ENCODE peak calls at places on chromosome X, in nine cellular contexts. One of them, this sample, is unnamed.
A peak's percentile ranks its signal among the peaks of the same experiment; 100 is the strongest.

GRCh38 chrX:153722704-153723350 is 1.4 kb downstream of the BCAP31 start:
- DNase-seq in G401: no peak
- DNase-seq in activated naive CD8-positive, alpha-beta T cell treated with anti-CD3 and anti-CD28 coated beads for 36 hours: no peak
- DNase-seq in HCEC 1CT: no peak
- DNase-seq in activated B cell treated with CpG ODN at 0.5 μM for 24 hours: no peak
- DNase-seq in AG10803: no peak
- DNase-seq in DMS 273 treated with DMSO at 0.1 percent for 48 hours: no peak
- DNase-seq in islet precursor cell: no peak
- DNase-seq in GM10248: no peak
- DNase-seq in this sample: no peak

GRCh38 chrX:105696870-105697269 is 125.5 kb upstream of the NRK start:
- DNase-seq in DMS 273 treated with DMSO at 0.1 percent for 48 hours: no peak
- DNase-seq in G401: no peak
- DNase-seq in HCEC 1CT: no peak
- DNase-seq in islet precursor cell: no peak
- DNase-seq in AG10803: no peak
- DNase-seq in GM10248: no peak
- DNase-seq in activated naive CD8-positive, alpha-beta T cell treated with anti-CD3 and anti-CD28 coated beads for 36 hours: no peak
- DNase-seq in activated B cell treated with CpG ODN at 0.5 μM for 24 hours: no peak
- DNase-seq in this sample: no peak

GRCh38 chrX:38895775-38896174 is 94.5 kb downstream of the MID1IP1 start:
- DNase-seq in AG10803: no peak
- DNase-seq in activated B cell treated with CpG ODN at 0.5 μM for 24 hours: no peak
- DNase-seq in GM10248: no peak
- DNase-seq in G401: no peak
- DNase-seq in HCEC 1CT: no peak
- DNase-seq in DMS 273 treated with DMSO at 0.1 percent for 48 hours: no peak
- DNase-seq in activated naive CD8-positive, alpha-beta T cell treated with anti-CD3 and anti-CD28 coated beads for 36 hours: no peak
- DNase-seq in islet precursor cell: no peak
- DNase-seq in this sample: no peak

GRCh38 chrX:138890491-138890890 is 179.0 kb upstream of the FGF13 start:
- DNase-seq in DMS 273 treated with DMSO at 0.1 percent for 48 hours: no peak
- DNase-seq in AG10803: peak; percentile 59
- DNase-seq in islet precursor cell: no peak
- DNase-seq in activated B cell treated with CpG ODN at 0.5 μM for 24 hours: no peak
- DNase-seq in G401: no peak
- DNase-seq in HCEC 1CT: peak; percentile 23
- DNase-seq in activated naive CD8-positive, alpha-beta T cell treated with anti-CD3 and anti-CD28 coated beads for 36 hours: no peak
- DNase-seq in GM10248: no peak
- DNase-seq in this sample: no peak

GRCh38 chrX:9926002-9926401 is 41.2 kb upstream of the CLDN34 start:
- DNase-seq in HCEC 1CT: no peak
- DNase-seq in AG10803: no peak
- DNase-seq in activated B cell treated with CpG ODN at 0.5 μM for 24 hours: no peak
- DNase-seq in activated naive CD8-positive, alpha-beta T cell treated with anti-CD3 and anti-CD28 coated beads for 36 hours: no peak
- DNase-seq in GM10248: no peak
- DNase-seq in G401: no peak
- DNase-seq in islet precursor cell: no peak
- DNase-seq in DMS 273 treated with DMSO at 0.1 percent for 48 hours: no peak
- DNase-seq in this sample: no peak

GRCh38 chrX:4253092-4253491 is 539.6 kb upstream of the PRKX start:
- DNase-seq in AG10803: no peak
- DNase-seq in DMS 273 treated with DMSO at 0.1 percent for 48 hours: no peak
- DNase-seq in activated B cell treated with CpG ODN at 0.5 μM for 24 hours: no peak
- DNase-seq in HCEC 1CT: no peak
- DNase-seq in islet precursor cell: no peak
- DNase-seq in GM10248: no peak
- DNase-seq in activated naive CD8-positive, alpha-beta T cell treated with anti-CD3 and anti-CD28 coated beads for 36 hours: no peak
- DNase-seq in G401: no peak
- DNase-seq in this sample: no peak

GRCh38 chrX:32530802-32531403 is 680.4 kb downstream of the DMD start:
- DNase-seq in activated B cell treated with CpG ODN at 0.5 μM for 24 hours: no peak
- DNase-seq in GM10248: peak; percentile 12
- DNase-seq in activated naive CD8-positive, alpha-beta T cell treated with anti-CD3 and anti-CD28 coated beads for 36 hours: no peak
- DNase-seq in AG10803: peak; percentile 14
- DNase-seq in G401: peak; percentile 43
- DNase-seq in islet precursor cell: no peak
- DNase-seq in DMS 273 treated with DMSO at 0.1 percent for 48 hours: peak; percentile 10
- DNase-seq in HCEC 1CT: peak; percentile 32
- DNase-seq in this sample: peak; percentile 0

GRCh38 chrX:110041980-110042379 is 39.1 kb downstream of the TMEM164 start:
- DNase-seq in G401: no peak
- DNase-seq in GM10248: no peak
- DNase-seq in islet precursor cell: no peak
- DNase-seq in DMS 273 treated with DMSO at 0.1 percent for 48 hours: no peak
- DNase-seq in activated naive CD8-positive, alpha-beta T cell treated with anti-CD3 and anti-CD28 coated beads for 36 hours: no peak
- DNase-seq in AG10803: no peak
- DNase-seq in HCEC 1CT: no peak
- DNase-seq in activated B cell treated with CpG ODN at 0.5 μM for 24 hours: no peak
- DNase-seq in this sample: no peak

GRCh38 chrX:130117166-130117565 is 6.9 kb upstream of the ELF4 start:
- DNase-seq in DMS 273 treated with DMSO at 0.1 percent for 48 hours: no peak
- DNase-seq in G401: no peak
- DNase-seq in activated B cell treated with CpG ODN at 0.5 μM for 24 hours: no peak
- DNase-seq in GM10248: no peak
- DNase-seq in islet precursor cell: no peak
- DNase-seq in AG10803: no peak
- DNase-seq in activated naive CD8-positive, alpha-beta T cell treated with anti-CD3 and anti-CD28 coated beads for 36 hours: no peak
- DNase-seq in HCEC 1CT: no peak
- DNase-seq in this sample: no peak